ENCODE peak calls at places on chromosomes 5 and 9, in seven cellular contexts. B is ascending aorta, I is AG09309, Y is fibroblast of mammary gland, H is AG04450, G is cardiac fibroblast, Q is lower leg skin. C is an unnamed sample.
A peak's percentile ranks its signal among the peaks of the same experiment; 100 is the strongest.

GRCh38 chr5:95899848-95900247 is 61.8 kb downstream of the ELL2 start:
- DNase-seq in B (no peak), I (no peak), Y (no peak), H (no peak), G (no peak), Q (no peak), C (no peak)

GRCh38 chr9:131744171-131744714 is 4.4 kb upstream of the RAPGEF1 start:
- DNase-seq in B (no peak), I (no peak), Y (no peak), H (no peak), G (peak; percentile 28), Q (no peak), C (no peak)

GRCh38 chr5:171773106-171773505 is 12.5 kb upstream of the SMIM23 start:
- DNase-seq in B (no peak), I (no peak), Y (no peak), H (no peak), G (no peak), Q (no peak), C (no peak)

GRCh38 chr9:112618385-112619001 is 99.4 kb downstream of the INIP start:
- DNase-seq in B (no peak), I (no peak), Y (no peak), H (no peak), G (no peak), Q (no peak), C (no peak)

GRCh38 chr5:1140188-1140817 is 28.4 kb upstream of the SLC12A7 start:
- DNase-seq in B (peak; percentile 72), I (no peak), Y (peak; percentile 35), H (no peak), G (peak; percentile 60), Q (peak; percentile 95), C (no peak)

GRCh38 chr5:60843693-60844428 is at the start of gene ELOVL7:
- DNase-seq in B (no peak), I (no peak), Y (peak; percentile 19), H (no peak), G (no peak), Q (no peak), C (no peak)

GRCh38 chr9:28365020-28365640 is 791.8 kb upstream of the C9orf72 start:
- DNase-seq in B (no peak), I (no peak), Y (peak; percentile 8), H (no peak), G (no peak), Q (no peak), C (no peak)

GRCh38 chr9:135165003-135165711 is 77.7 kb downstream of the OLFM1 start:
- DNase-seq in B (no peak), I (no peak), Y (no peak), H (no peak), G (no peak), Q (no peak), C (no peak)

GRCh38 chr9:115289757-115290208 is 171.8 kb upstream of the TNC start:
- DNase-seq in B (no peak), I (peak; percentile 41), Y (peak; percentile 63), H (peak; percentile 39), G (peak; percentile 32), Q (no peak), C (no peak)

GRCh38 chr9:27654629-27655285 is 81.5 kb upstream of the C9orf72 start:
- DNase-seq in B (no peak), I (no peak), Y (no peak), H (no peak), G (no peak), Q (no peak), C (no peak)

GRCh38 chr5:44660251-44660650 is 148.5 kb upstream of the MRPS30 start:
- DNase-seq in B (no peak), I (no peak), Y (peak; percentile 93), H (no peak), G (no peak), Q (no peak), C (no peak)

GRCh38 chr5:124655943-124656459 is 90.4 kb downstream of the ZNF608 start:
- DNase-seq in B (no peak), I (no peak), Y (peak; percentile 92), H (peak; percentile 56), G (peak; percentile 89), Q (no peak), C (no peak)

GRCh38 chr5:56303511-56303910 is 70.4 kb upstream of the ANKRD55 start:
- DNase-seq in B (no peak), I (no peak), Y (no peak), H (no peak), G (no peak), Q (no peak), C (no peak)

GRCh38 chr5:90410178-90410762 is 714 bp upstream of the CETN3 start:
- DNase-seq in B (no peak), I (no peak), Y (no peak), H (no peak), G (no peak), Q (no peak), C (no peak)

GRCh38 chr5:91438871-91439270 is 55.8 kb upstream of the ARRDC3 start:
- DNase-seq in B (no peak), I (no peak), Y (no peak), H (no peak), G (no peak), Q (no peak), C (no peak)

GRCh38 chr5:107104774-107105050 is 566.0 kb downstream of the EFNA5 start:
- DNase-seq in B (no peak), I (no peak), Y (no peak), H (no peak), G (peak; percentile 20), Q (no peak), C (no peak)

GRCh38 chr9:75096796-75097195 is 8.5 kb downstream of the OSTF1 start:
- DNase-seq in B (no peak), I (no peak), Y (peak; percentile 31), H (no peak), G (peak; percentile 36), Q (no peak), C (no peak)

GRCh38 chr5:121691478-121691877 is 160.2 kb upstream of the FTMT start:
- DNase-seq in B (no peak), I (no peak), Y (peak; percentile 2), H (no peak), G (peak; percentile 1), Q (no peak), C (no peak)

GRCh38 chr9:87140605-87141109 is 193.4 kb upstream of the GAS1 start:
- DNase-seq in B (no peak), I (peak; percentile 86), Y (peak; percentile 63), H (no peak), G (peak; percentile 72), Q (no peak), C (no peak)

DNA sequence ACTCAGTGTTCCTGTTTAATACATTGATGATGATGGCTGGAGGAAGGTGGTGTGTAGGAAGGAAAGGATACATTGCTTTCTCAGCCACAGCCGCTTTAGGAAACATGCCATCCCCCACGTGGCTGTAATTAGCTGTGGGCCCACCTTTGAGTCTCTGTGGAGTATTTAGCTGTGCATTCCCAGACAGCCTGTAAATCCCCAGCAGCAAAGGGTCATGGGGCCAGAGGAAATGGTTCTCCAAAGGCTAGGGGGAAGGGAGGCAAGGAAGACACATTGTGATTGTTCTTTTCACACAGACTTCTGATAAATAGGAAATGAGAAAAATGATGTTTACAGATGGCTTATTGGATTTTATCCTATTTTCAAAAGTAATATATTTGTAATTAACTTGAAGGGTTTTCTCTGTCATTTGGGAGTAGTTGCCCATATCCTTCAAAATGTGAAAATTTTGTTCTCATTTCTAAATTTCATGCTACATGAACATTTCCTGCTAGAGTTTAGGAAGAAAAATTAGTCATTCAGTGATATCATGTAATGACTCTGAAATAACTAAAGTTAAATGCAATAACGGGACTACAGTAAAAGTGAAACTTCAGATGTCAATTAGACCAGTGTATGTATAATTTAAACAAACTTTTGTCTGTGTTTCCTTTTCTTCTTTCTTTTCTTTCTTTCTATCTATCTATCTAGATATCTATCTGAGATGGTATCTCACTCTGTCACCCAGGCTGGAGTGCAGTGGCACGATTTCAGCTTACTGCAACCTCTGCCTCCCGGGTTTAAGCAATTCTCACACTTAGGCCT is 24.3 kb upstream of the F2R start:
- DNase-seq in B (no peak), I (no peak), Y (peak; percentile 77), H (no peak), G (peak; percentile 90), Q (no peak), C (no peak)
- H3K4me3 ChIP-seq in B (no peak overlapping the region), I (no peak overlapping the region), Y (no peak overlapping the region), H (no peak overlapping the region), G (no peak overlapping the region), Q (no peak overlapping the region), C (no peak overlapping the region)

DNA sequence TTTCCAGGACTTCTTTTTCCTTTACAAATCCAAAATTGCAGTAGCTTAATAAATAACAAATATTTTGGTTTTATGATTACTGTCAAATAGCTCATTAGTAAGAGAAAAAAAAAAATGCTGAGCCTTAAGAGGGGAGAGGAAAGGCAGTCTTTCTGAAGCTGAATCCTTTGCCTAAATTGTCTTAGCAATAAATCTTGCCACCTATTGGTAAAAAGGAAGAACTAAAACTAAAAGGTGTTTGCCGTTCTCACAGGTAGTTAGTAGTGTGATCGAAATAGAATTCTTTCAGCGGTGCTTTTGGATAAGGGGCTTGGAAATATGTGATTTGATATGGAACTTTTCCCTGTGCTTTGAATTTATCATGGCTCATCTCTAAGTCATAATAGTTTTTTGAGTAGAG is 31.2 kb downstream of the PIK3R1 start:
- DNase-seq in B (no peak), I (no peak), Y (no peak), H (no peak), G (no peak), Q (no peak), C (no peak)
- TF ChIP-seq CTCF in B (no peak), I (no peak), Y (no peak), H (peak; percentile 7), G (no peak), Q (no peak), C (no peak)

DNA sequence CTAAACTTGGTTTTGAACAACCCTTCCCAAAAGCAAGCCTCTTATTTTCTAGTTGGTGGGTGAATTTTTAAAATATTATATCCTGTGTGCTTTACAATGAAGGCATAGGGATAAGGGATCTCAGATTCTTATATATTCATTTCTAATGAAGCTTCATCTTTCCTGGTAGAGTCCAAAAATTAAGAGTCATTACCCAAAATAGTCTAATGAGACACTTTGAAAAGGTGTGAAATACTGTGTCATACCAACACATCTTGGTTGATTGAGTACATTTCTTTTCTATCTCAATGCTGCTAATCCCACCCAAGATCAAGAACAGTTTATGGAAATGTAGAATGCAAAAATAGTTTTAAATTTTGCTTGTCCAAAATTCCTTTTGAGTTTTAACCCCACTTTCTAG is 7.4 kb downstream of the EBF1 start:
- DNase-seq in B (no peak), I (no peak), Y (no peak), H (no peak), G (no peak), Q (no peak), C (no peak)
- H3K4me3 ChIP-seq in B (peak overlapping the region; percentile 77), I (no peak overlapping the region), Y (no peak overlapping the region), H (no peak overlapping the region), G (no peak overlapping the region), Q (no peak overlapping the region), C (no peak overlapping the region)

GRCh38 chr9:37787059-37787458 is 2.2 kb upstream of the EXOSC3 start:
- DNase-seq in B (no peak), I (no peak), Y (no peak), H (no peak), G (no peak), Q (no peak), C (no peak)

GRCh38 chr9:37788328-37788727 is 3.5 kb upstream of the EXOSC3 start:
- DNase-seq in B (no peak), I (no peak), Y (no peak), H (no peak), G (no peak), Q (no peak), C (no peak)

GRCh38 chr9:37784291-37784639 is 599 bp downstream of the EXOSC3 start:
- DNase-seq in B (no peak), I (no peak), Y (peak; percentile 18), H (no peak), G (peak; percentile 26), Q (no peak), C (no peak)

GRCh38 chr9:37790096-37790495 is 5.2 kb upstream of the EXOSC3 start:
- DNase-seq in B (no peak), I (no peak), Y (no peak), H (no peak), G (no peak), Q (no peak), C (no peak)

GRCh38 chr9:37784640-37785483 is at the start of gene EXOSC3:
- DNase-seq in B (peak; percentile 93), I (peak; percentile 34), Y (peak; percentile 91), H (peak; percentile 61), G (peak; percentile 92), Q (peak; percentile 97), C (no peak)
- TF ChIP-seq CTCF in B (no peak), I (peak; percentile 10), Y (no peak), H (peak; percentile 14), G (no peak), Q (no peak), C (no peak)

C was measured in AG04449.